ENCODE peak calls at places on chromosomes 3 and 15, in six cellular contexts. B is left lung; F is CD4-positive, alpha-beta T cell; J is colonic mucosa; V is body of pancreas; P is AG04450. Z is an unnamed sample.

GRCh38 chr3:11770477-11771381 is 76.0 kb downstream of the TAMM41 start:
- DNase-seq in P (peak; percentile 68), V (peak; percentile 94), J (peak; percentile 92), F (peak; percentile 69), B (no peak), Z (peak; percentile 65)

GRCh38 chr3:155080692-155081091 is 573 bp downstream of the MME start:
- DNase-seq in V (no peak), J (no peak), F (no peak), B (no peak), P (no peak), Z (no peak)

GRCh38 chr3:45462522-45463262 is 74.3 kb downstream of the LARS2 start:
- DNase-seq in B (no peak), V (no peak), P (no peak), F (no peak), J (no peak), Z (no peak)

GRCh38 chr3:68123231-68123630 is 468.8 kb upstream of the SUCLG2 start:
- DNase-seq in J (no peak), V (no peak), P (no peak), F (no peak), B (no peak), Z (no peak)

GRCh38 chr3:158830391-158830790 is 28.5 kb downstream of the MFSD1 start:
- DNase-seq in J (no peak), B (no peak), V (no peak), P (no peak), F (no peak), Z (no peak)

GRCh38 chr15:97479957-97480356 is 480.5 kb upstream of the ARRDC4 start:
- DNase-seq in J (no peak), P (no peak), V (no peak), B (no peak), F (no peak), Z (no peak)

GRCh38 chr3:73924063-73924462 is 299.3 kb upstream of the PDZRN3 start:
- DNase-seq in J (no peak), F (no peak), V (no peak), P (no peak), B (no peak), Z (no peak)

GRCh38 chr3:190018460-190018859 is 102.2 kb downstream of the P3H2 start:
- DNase-seq in J (no peak), F (no peak), V (no peak), P (no peak), B (no peak), Z (no peak)

GRCh38 chr3:80767599-80767998 is 993.8 kb downstream of the GBE1 start:
- DNase-seq in V (no peak), J (no peak), B (no peak), F (no peak), P (no peak), Z (no peak)

GRCh38 chr3:16286161-16286560 is 21.1 kb downstream of the OXNAD1 start:
- DNase-seq in B (no peak), P (no peak), F (peak; percentile 66), V (no peak), J (no peak), Z (no peak)

GRCh38 chr3:172175254-172175599 is 135.8 kb downstream of the FNDC3B start:
- DNase-seq in J (no peak), P (no peak), B (no peak), F (no peak), V (no peak), Z (no peak)

GRCh38 chr15:40906947-40907802 is 12.9 kb downstream of the VPS18 start:
- DNase-seq in F (peak; percentile 30), V (peak; percentile 60), J (peak; percentile 80), B (peak; percentile 83), P (no peak), Z (peak; percentile 36)

GRCh38 chr3:7504886-7505775 is 644.2 kb downstream of the GRM7 start:
- DNase-seq in B (no peak), F (no peak), P (no peak), V (no peak), J (no peak), Z (no peak)

GRCh38 chr3:175200391-175200790 is 341.3 kb downstream of the NAALADL2 start:
- DNase-seq in B (no peak), P (no peak), J (no peak), F (no peak), V (no peak), Z (no peak)

GRCh38 chr3:170585937-170586310 is at the start of gene SLC7A14:
- DNase-seq in V (no peak), B (no peak), F (no peak), J (no peak), P (no peak), Z (no peak)

GRCh38 chr3:195815169-195815771 is 3.5 kb upstream of the MUC4 start:
- DNase-seq in P (no peak), V (no peak), B (no peak), F (no peak), J (peak; percentile 19), Z (no peak)

GRCh38 chr15:62128916-62129315 is 36.2 kb downstream of the C2CD4B start:
- DNase-seq in F (no peak), J (no peak), B (no peak), P (no peak), V (no peak), Z (no peak)

GRCh38 chr3:115359507-115359906 is 212.4 kb upstream of the ZBTB20 start:
- DNase-seq in V (no peak), J (no peak), P (no peak), B (no peak), F (no peak), Z (no peak)

GRCh38 chr15:101092186-101092866 is 159.5 kb downstream of the CHSY1 start:
- DNase-seq in J (no peak), F (no peak), V (no peak), B (no peak), P (no peak), Z (no peak)

GRCh38 chr3:882526-882925 is 210.3 kb upstream of the CNTN6 start:
- DNase-seq in B (no peak), F (no peak), J (no peak), P (no peak), V (no peak), Z (no peak)
- H3K9me3 ChIP-seq in B (no peaks in the 10 kb centered on the region), F (no peaks in the 10 kb centered on the region), J (no peaks in the 10 kb centered on the region), P (peaks cover 7% of the 10 kb centered on the region), V (no peaks in the 10 kb centered on the region), Z (peaks cover 3% of the 10 kb centered on the region)

DNA sequence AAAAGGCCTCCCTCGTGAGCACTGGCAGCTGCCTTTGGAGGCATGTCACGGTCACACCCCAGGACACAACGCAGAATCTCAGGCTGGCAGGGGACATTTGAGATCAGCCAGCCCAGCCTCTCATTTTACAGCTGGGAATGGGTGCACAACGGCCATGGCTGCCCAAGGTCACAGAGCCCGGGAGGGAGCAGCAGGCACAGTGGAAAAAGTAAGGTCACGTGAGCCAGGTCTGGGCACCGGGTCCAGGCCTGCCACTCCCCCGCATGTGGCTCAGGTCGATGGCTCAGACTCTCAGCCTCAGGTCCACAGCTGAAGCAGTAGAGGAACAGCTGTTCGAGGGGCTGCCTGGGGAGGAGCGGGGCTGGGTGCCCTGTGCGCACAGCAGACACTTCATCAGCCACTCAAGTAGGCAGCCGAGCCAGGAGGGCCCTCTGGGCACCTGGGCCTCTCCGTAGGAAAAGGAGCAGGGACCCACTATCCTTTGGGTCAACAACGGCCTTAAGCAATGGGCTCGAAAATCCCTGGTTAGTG is 260.6 kb downstream of the GOLGA6L6 start:
- DNase-seq in J (no peak), F (no peak), P (no peak), V (no peak), B (peak; percentile 88), Z (no peak)
- H3K9me3 ChIP-seq in J (no peaks in the 10 kb centered on the region), F (no peaks in the 10 kb centered on the region), P (peaks cover 64% of the 10 kb centered on the region), V (no peaks in the 10 kb centered on the region), B (peaks cover 56% of the 10 kb centered on the region), Z (no peaks in the 10 kb centered on the region)

GRCh38 chr3:9149566-9149965 is 99.9 kb downstream of the SRGAP3 start:
- DNase-seq in P (no peak), V (peak; percentile 17), F (no peak), B (no peak), J (no peak), Z (no peak)
- H3K9me3 ChIP-seq in P (no peaks in the 10 kb centered on the region), V (no peaks in the 10 kb centered on the region), F (peaks cover 15% of the 10 kb centered on the region), B (peaks cover 24% of the 10 kb centered on the region), J (no peaks in the 10 kb centered on the region), Z (no peaks in the 10 kb centered on the region)

GRCh38 chr3:58952128-58952917 is 97.5 kb downstream of the CFAP20DC start:
- DNase-seq in B (no peak), J (no peak), P (no peak), V (no peak), F (no peak), Z (no peak)

GRCh38 chr3:58946875-58947274 is 103.0 kb downstream of the CFAP20DC start:
- DNase-seq in F (no peak), V (no peak), P (no peak), J (no peak), B (no peak), Z (no peak)

GRCh38 chr3:58948018-58948417 is 101.8 kb downstream of the CFAP20DC start:
- DNase-seq in V (no peak), F (no peak), B (no peak), J (no peak), P (no peak), Z (no peak)
- H3K9me3 ChIP-seq in V (no peaks in the 10 kb centered on the region), F (no peaks in the 10 kb centered on the region), B (peaks cover 2% of the 10 kb centered on the region), J (no peaks in the 10 kb centered on the region), P (no peaks in the 10 kb centered on the region), Z (no peaks in the 10 kb centered on the region)

GRCh38 chr15:22258402-22259150 is 178.2 kb downstream of the OR4M2 start:
- DNase-seq in F (no peak), J (no peak), B (peak; percentile 83), V (no peak), P (no peak), Z (no peak)

GRCh38 chr15:22251422-22251821 is 171.1 kb downstream of the OR4M2 start:
- DNase-seq in B (no peak), P (no peak), V (no peak), J (no peak), F (no peak), Z (no peak)

GRCh38 chr15:22257668-22258401 is 177.5 kb downstream of the OR4M2 start:
- DNase-seq in V (no peak), B (peak; percentile 84), F (no peak), J (no peak), P (no peak), Z (no peak)

GRCh38 chr15:22257047-22257667 is 176.8 kb downstream of the OR4M2 start:
- DNase-seq in V (no peak), B (peak; percentile 85), J (no peak), F (no peak), P (no peak), Z (no peak)

DNA sequence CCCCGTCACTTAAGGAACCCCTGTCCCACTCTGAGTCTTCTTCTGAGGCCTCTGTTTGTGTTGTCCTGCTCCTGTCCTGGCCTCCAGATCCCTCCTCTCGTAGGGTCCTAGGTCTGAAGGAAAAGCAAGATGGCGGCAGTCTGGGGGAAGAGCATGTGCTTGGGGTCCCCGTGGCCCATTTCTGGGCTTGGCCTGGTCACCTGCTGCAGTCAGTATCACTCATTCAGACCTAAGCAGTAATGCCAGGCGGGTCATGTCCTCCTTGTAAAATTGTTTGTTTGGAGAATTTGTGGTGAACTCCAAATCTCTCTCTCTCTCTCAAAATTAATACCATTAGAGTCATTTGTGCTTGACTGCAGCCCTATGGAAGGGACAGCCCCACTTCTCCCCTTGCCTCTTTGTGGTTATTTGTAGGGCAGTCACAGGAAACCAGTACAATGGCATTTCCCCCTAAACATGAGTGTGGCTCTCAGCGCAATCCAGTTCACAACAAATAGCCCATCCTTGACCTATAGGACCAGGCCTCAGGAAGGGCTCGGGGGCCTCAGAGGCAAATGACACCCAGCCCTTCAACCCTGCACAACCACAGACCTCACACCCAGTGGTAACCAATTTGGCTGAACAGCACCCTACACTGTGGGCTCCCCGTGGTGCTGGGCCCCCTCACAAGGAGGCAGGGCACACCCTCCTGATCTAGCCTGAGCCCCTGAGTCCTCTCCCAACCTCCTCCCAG is 173.5 kb downstream of the OR4M2 start:
- DNase-seq in J (no peak), F (no peak), P (no peak), V (no peak), B (no peak), Z (no peak)
- H3K9me3 ChIP-seq in J (no peaks in the 10 kb centered on the region), F (no peaks in the 10 kb centered on the region), P (peaks cover 82% of the 10 kb centered on the region), V (no peaks in the 10 kb centered on the region), B (peaks cover 11% of the 10 kb centered on the region), Z (no peaks in the 10 kb centered on the region)

Z was measured in T-helper 17 cell.